ENCODE peak calls at places on chromosomes 2 and 18, in six cellular contexts. A, D, F, J, X and B are unnamed samples.

GRCh38 chr18:77127769-77128671 is 4.6 kb downstream of the MBP start:
- DNase-seq in J (peak; percentile 86), X (no peak), D (peak; percentile 92), F (peak; percentile 66), A (no peak), B (peak; percentile 57)

GRCh38 chr2:23502096-23502495 is 117.1 kb downstream of the KLHL29 start:
- DNase-seq in D (no peak), J (no peak), A (no peak), X (no peak), F (no peak), B (no peak)

GRCh38 chr2:25617948-25618646 is 55.3 kb downstream of the DTNB start:
- DNase-seq in A (no peak), J (peak; percentile 87), F (no peak), D (peak; percentile 85), X (no peak), B (peak; percentile 52)

GRCh38 chr18:28715206-28715605 is 538.3 kb upstream of the CDH2 start:
- DNase-seq in A (no peak), X (no peak), J (no peak), D (no peak), F (no peak), B (no peak)

GRCh38 chr2:45543257-45543656 is 67.8 kb downstream of the SRBD1 start:
- DNase-seq in A (no peak), J (no peak), D (no peak), X (no peak), F (no peak), B (no peak)

GRCh38 chr2:169184074-169184473 is 114.7 kb downstream of the DHRS9 start:
- DNase-seq in A (no peak), X (no peak), J (no peak), F (no peak), D (no peak), B (no peak)

GRCh38 chr2:69521747-69522146 is 84.5 kb upstream of the NFU1 start:
- DNase-seq in F (no peak), A (no peak), J (no peak), X (no peak), D (no peak), B (no peak)

GRCh38 chr2:29977284-29977683 is 55.9 kb upstream of the ALK start:
- DNase-seq in J (no peak), F (no peak), A (no peak), X (peak; percentile 18), D (no peak), B (no peak)

GRCh38 chr2:98534761-98535160 is 73.6 kb downstream of the COA5 start:
- DNase-seq in J (no peak), X (no peak), D (no peak), A (no peak), F (no peak), B (no peak)

GRCh38 chr2:127674241-127675209 is 805 bp downstream of the LIMS2 start:
- DNase-seq in D (no peak), J (no peak), X (no peak), F (peak; percentile 42), A (peak; percentile 54), B (no peak)

GRCh38 chr18:7982216-7982615 is 415.1 kb downstream of the PTPRM start:
- DNase-seq in X (no peak), A (no peak), D (no peak), F (no peak), J (no peak), B (no peak)

GRCh38 chr2:127530245-127531132 is 4.2 kb upstream of the IWS1 start:
- DNase-seq in F (no peak), X (no peak), D (no peak), A (no peak), J (no peak), B (no peak)

GRCh38 chr2:102761763-102762162 is at the start of gene TMEM182:
- DNase-seq in D (peak; percentile 15), J (no peak), A (no peak), F (no peak), X (no peak), B (no peak)

GRCh38 chr18:55694291-55694690 is 106.3 kb upstream of the TCF4 start:
- DNase-seq in A (no peak), F (no peak), X (no peak), J (no peak), D (no peak), B (peak; percentile 45)

GRCh38 chr2:201638331-201638730 is 5.0 kb downstream of the TMEM237 start:
- DNase-seq in F (no peak), D (no peak), X (no peak), J (no peak), A (no peak), B (no peak)

GRCh38 chr2:2527162-2527561 is 196.1 kb upstream of the MYT1L start:
- DNase-seq in F (no peak), X (no peak), A (no peak), J (no peak), D (peak; percentile 17), B (no peak)

GRCh38 chr2:38794235-38794946 is 16.4 kb downstream of the GEMIN6 start:
- DNase-seq in X (no peak), A (no peak), F (no peak), D (no peak), J (no peak), B (no peak)

GRCh38 chr2:64263315-64263714 is 119.1 kb upstream of the PELI1 start:
- DNase-seq in D (peak; percentile 85), F (peak; percentile 46), X (no peak), A (no peak), J (peak; percentile 82), B (peak; percentile 55)

GRCh38 chr2:99066602-99067001 is 74.9 kb upstream of the C2orf15 start:
- DNase-seq in D (peak; percentile 74), J (peak; percentile 46), X (no peak), F (no peak), A (no peak), B (peak; percentile 34)

GRCh38 chr2:241796209-241796608 is 12.8 kb upstream of the NEU4 start:
- DNase-seq in A (no peak), F (peak; percentile 11), J (no peak), D (no peak), X (no peak), B (no peak)

GRCh38 chr18:46174317-46175039 is 70.3 kb downstream of the HAUS1 start:
- DNase-seq in X (peak; percentile 19), D (peak; percentile 23), A (no peak), F (no peak), J (peak; percentile 15), B (peak; percentile 39)

GRCh38 chr2:120961396-120961795 is 225.7 kb downstream of the GLI2 start:
- DNase-seq in A (no peak), X (no peak), F (no peak), D (no peak), J (no peak), B (no peak)

GRCh38 chr2:224086226-224086911 is 47.3 kb upstream of the SERPINE2 start:
- DNase-seq in A (no peak), D (peak; percentile 93), X (no peak), J (peak; percentile 90), F (no peak), B (peak; percentile 99)

GRCh38 chr2:12741361-12741760 is 24.6 kb downstream of the TRIB2 start:
- DNase-seq in J (no peak), F (no peak), X (no peak), D (no peak), A (no peak), B (no peak)

GRCh38 chr2:240596491-240596931 is 10.0 kb downstream of the CAPN10 start:
- DNase-seq in J (no peak), A (no peak), X (peak; percentile 8), D (no peak), F (no peak), B (no peak)

GRCh38 chr2:45860136-45861106 is 208.9 kb downstream of the PRKCE start:
- DNase-seq in F (peak; percentile 72), X (peak; percentile 78), J (peak; percentile 16), A (no peak), D (peak; percentile 86), B (no peak)

GRCh38 chr2:132390076-132390475 is 26.5 kb upstream of the GPR39 start:
- DNase-seq in F (no peak), D (no peak), A (no peak), X (no peak), J (no peak), B (no peak)

GRCh38 chr2:118856330-118856977 is 9.0 kb upstream of the EN1 start:
- DNase-seq in D (no peak), A (no peak), J (no peak), F (no peak), X (no peak), B (no peak)
- H3K27me3 ChIP-seq in D (peaks cover 84% of the 10 kb centered on the region), A (peaks cover 100% of the 10 kb centered on the region), J (peaks cover 90% of the 10 kb centered on the region), F (peaks cover 4% of the 10 kb centered on the region), X (peaks cover 86% of the 10 kb centered on the region), B (peaks cover 32% of the 10 kb centered on the region)

GRCh38 chr2:118823666-118824065 is 23.8 kb downstream of the EN1 start:
- DNase-seq in D (no peak), J (no peak), A (no peak), X (no peak), F (no peak), B (no peak)
- H3K27me3 ChIP-seq in D (peaks cover 2% of the 10 kb centered on the region), J (peaks cover 28% of the 10 kb centered on the region), A (peaks cover 13% of the 10 kb centered on the region), X (no peaks in the 10 kb centered on the region), F (no peaks in the 10 kb centered on the region), B (peaks cover 55% of the 10 kb centered on the region)

GRCh38 chr2:9780368-9781130 is 62.7 kb upstream of the TAF1B start:
- DNase-seq in A (peak; percentile 40), X (no peak), D (no peak), J (no peak), F (no peak), B (no peak)

GRCh38 chr2:9781252-9781651 is 62.0 kb upstream of the TAF1B start:
- DNase-seq in J (no peak), D (no peak), F (no peak), X (no peak), A (peak; percentile 80), B (no peak)

GRCh38 chr2:9779572-9780264 is 63.6 kb upstream of the TAF1B start:
- DNase-seq in D (no peak), X (no peak), A (peak; percentile 50), J (no peak), F (no peak), B (no peak)

GRCh38 chr2:9778471-9779402 is 64.5 kb upstream of the TAF1B start:
- DNase-seq in F (no peak), X (no peak), D (no peak), J (no peak), A (peak; percentile 49), B (no peak)

DNA sequence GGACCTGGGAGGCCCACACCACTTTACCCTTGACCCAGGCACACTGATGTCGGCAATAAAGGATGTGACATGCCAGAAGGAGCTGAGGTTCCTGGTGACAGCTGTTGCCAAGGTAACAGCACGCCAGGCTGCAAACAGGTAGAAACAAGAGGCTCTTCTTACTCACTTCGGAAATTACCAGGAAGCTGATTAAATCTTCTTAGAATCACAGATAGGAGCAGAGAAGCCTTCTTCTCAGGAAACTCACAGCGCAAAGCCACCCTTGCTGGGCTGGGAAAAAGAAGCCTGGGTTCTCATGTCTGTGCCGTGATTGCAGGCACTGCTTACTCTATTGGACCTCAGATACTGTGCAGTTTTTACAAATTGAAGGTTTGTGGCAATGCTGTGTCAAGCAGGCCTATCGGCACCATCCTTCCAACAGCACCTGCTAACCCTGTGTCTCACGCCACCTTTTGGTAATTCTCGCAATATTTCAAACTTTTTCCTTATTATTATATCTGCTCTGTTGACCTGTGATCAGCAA is 61.0 kb upstream of the TAF1B start:
- DNase-seq in X (no peak), A (peak; percentile 60), D (no peak), J (no peak), F (no peak), B (peak; percentile 57)
- H3K27me3 ChIP-seq in X (no peaks in the 10 kb centered on the region), A (no peaks in the 10 kb centered on the region), D (no peaks in the 10 kb centered on the region), J (no peaks in the 10 kb centered on the region), F (no peaks in the 10 kb centered on the region), B (no peaks in the 10 kb centered on the region)

DNA sequence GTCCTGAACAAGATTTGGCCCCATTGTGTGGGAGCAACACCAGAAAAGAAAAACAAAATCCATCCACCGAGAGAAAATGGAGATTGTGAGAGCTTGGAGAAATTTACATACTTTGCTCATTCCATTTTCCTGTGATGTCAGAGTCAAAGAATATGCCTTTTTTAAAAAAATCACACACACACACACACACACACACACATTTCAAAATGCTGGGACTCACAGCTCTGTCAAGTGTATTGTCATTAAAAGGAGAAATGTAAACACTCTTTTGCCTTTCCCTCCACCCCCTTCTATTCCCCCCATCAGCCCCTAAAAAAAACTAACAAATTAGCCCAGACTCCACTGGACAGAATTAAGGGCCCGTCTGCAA is 52.4 kb upstream of the CTAGE1 start:
- DNase-seq in F (no peak), J (peak; percentile 25), X (no peak), D (no peak), A (no peak), B (no peak)
- H3K27me3 ChIP-seq in F (no peaks in the 10 kb centered on the region), J (no peaks in the 10 kb centered on the region), X (no peaks in the 10 kb centered on the region), D (no peaks in the 10 kb centered on the region), A (no peaks in the 10 kb centered on the region), B (no peaks in the 10 kb centered on the region)